ENCODE peak calls at places on chromosomes 7 and 10, in eight cellular contexts. C, N, L, O, J, B, E and X are unnamed samples.

GRCh38 chr7:27883726-27884125 is 143.8 kb downstream of the TAX1BP1 start:
- DNase-seq in C (no peak), N (no peak), L (no peak), O (no peak), J (no peak), B (no peak), E (no peak), X (no peak)

GRCh38 chr7:137789215-137789899 is 57.4 kb downstream of the DGKI start:
- DNase-seq in C (no peak), N (no peak), L (no peak), O (no peak), J (no peak), B (no peak), E (no peak), X (no peak)

GRCh38 chr7:155167706-155168365 is 97.7 kb downstream of the HTR5A start:
- DNase-seq in C (no peak), N (peak), L (no peak), O (no peak), J (no peak), B (no peak), E (no peak), X (no peak)

GRCh38 chr7:20249924-20250323 is 32.7 kb upstream of the MACC1 start:
- DNase-seq in C (no peak), N (peak), L (no peak), O (no peak), J (no peak), B (no peak), E (no peak), X (peak)

GRCh38 chr7:1919539-1920265 is 249.6 kb downstream of the ELFN1 start:
- DNase-seq in C (peak), N (no peak), L (no peak), O (no peak), J (no peak), B (no peak), E (no peak), X (no peak)

GRCh38 chr7:116197355-116197754 is 13.0 kb upstream of the TES start:
- DNase-seq in C (no peak), N (no peak), L (no peak), O (no peak), J (no peak), B (no peak), E (no peak), X (no peak)

GRCh38 chr10:130816116-130816901 is 495.2 kb downstream of the TCERG1L start:
- DNase-seq in C (no peak), N (no peak), L (no peak), O (no peak), J (no peak), B (no peak), E (no peak), X (no peak)

GRCh38 chr7:1466524-1467271 is 7.4 kb upstream of the MICALL2 start:
- DNase-seq in C (no peak), N (peak), L (no peak), O (no peak), J (no peak), B (no peak), E (no peak), X (no peak)

GRCh38 chr10:84427903-84428650 is 99.7 kb downstream of the CCSER2 start:
- DNase-seq in C (no peak), N (peak), L (no peak), O (no peak), J (no peak), B (no peak), E (no peak), X (no peak)